ENCODE peak calls at places on chromosomes 5 and 9, in five cellular contexts. Y is CD4-positive, CD25-positive, alpha-beta regulatory T cell; N is fibroblast of lung; V is cardiac muscle cell; D is upper lobe of right lung. O is an unnamed sample.

GRCh38 chr5:81428866-81429265 is 34.9 kb upstream of the ACOT12 start:
- DNase-seq in Y (no peak), N (no peak), V (no peak), D (no peak), O (no peak)

GRCh38 chr9:26893030-26893676 is 551 bp upstream of the CAAP1 start:
- DNase-seq in Y (no peak), N (no peak), V (no peak), D (no peak), O (no peak)

GRCh38 chr9:130341839-130342713 is 76.5 kb downstream of the HMCN2 start:
- DNase-seq in Y (no peak), N (no peak), V (no peak), D (no peak), O (no peak)

GRCh38 chr9:29866556-29866955 is 2293.3 kb upstream of the C9orf72 start:
- DNase-seq in Y (no peak), N (no peak), V (peak; percentile 1), D (no peak), O (no peak)

GRCh38 chr5:93092349-93093105 is 488.5 kb downstream of the NR2F1-AS1 start:
- DNase-seq in Y (no peak), N (peak; percentile 74), V (no peak), D (no peak), O (no peak)

GRCh38 chr5:10681605-10682428 is 79.2 kb downstream of the DAP start:
- DNase-seq in Y (no peak), N (no peak), V (no peak), D (no peak), O (no peak)

GRCh38 chr9:115999498-115999897 is 154.1 kb upstream of the PAPPA start:
- DNase-seq in Y (no peak), N (peak; percentile 51), V (no peak), D (no peak), O (no peak)

GRCh38 chr5:171323806-171324632 is 15.0 kb downstream of the TLX3 start:
- DNase-seq in Y (no peak), N (no peak), V (no peak), D (peak; percentile 43), O (no peak)

GRCh38 chr5:173933901-173934300 is 45.8 kb downstream of the CPEB4 start:
- DNase-seq in Y (no peak), N (no peak), V (no peak), D (no peak), O (no peak)

GRCh38 chr9:114972510-114972909 is 42.1 kb upstream of the TNFSF8 start:
- DNase-seq in Y (no peak), N (no peak), V (no peak), D (no peak), O (no peak)

GRCh38 chr9:137556069-137556838 is 4.6 kb downstream of the MRPL41 start:
- DNase-seq in Y (no peak), N (peak; percentile 29), V (no peak), D (no peak), O (no peak)

GRCh38 chr9:35690447-35691324 is 961 bp upstream of the TPM2 start:
- DNase-seq in Y (peak; percentile 18), N (peak; percentile 72), V (peak; percentile 84), D (peak; percentile 83), O (peak; percentile 71)

GRCh38 chr5:114988096-114988495 is 181.6 kb downstream of the TRIM36 start:
- DNase-seq in Y (no peak), N (no peak), V (no peak), D (no peak), O (no peak)

GRCh38 chr5:40260351-40260750 is 419.4 kb upstream of the PTGER4 start:
- DNase-seq in Y (no peak), N (peak; percentile 53), V (no peak), D (no peak), O (no peak)

GRCh38 chr5:146007973-146008372 is 71.6 kb downstream of the SH3RF2 start:
- DNase-seq in Y (no peak), N (no peak), V (no peak), D (no peak), O (no peak)

GRCh38 chr5:80231243-80231642 is 24.6 kb downstream of the SERINC5 start:
- DNase-seq in Y (no peak), N (peak; percentile 43), V (no peak), D (no peak), O (no peak)

GRCh38 chr9:114123031-114123977 is 24.2 kb upstream of the KIF12 start:
- DNase-seq in Y (no peak), N (no peak), V (no peak), D (no peak), O (no peak)

GRCh38 chr9:108113579-108113978 is 624.0 kb upstream of the KLF4 start:
- DNase-seq in Y (no peak), N (no peak), V (no peak), D (no peak), O (no peak)

GRCh38 chr9:96620832-96621269 is 1.2 kb upstream of the CDC14B start:
- DNase-seq in Y (no peak), N (no peak), V (peak; percentile 39), D (no peak), O (no peak)

GRCh38 chr9:8648271-8648670 is 848.7 kb upstream of the DMAC1 start:
- DNase-seq in Y (no peak), N (no peak), V (no peak), D (no peak), O (no peak)

GRCh38 chr9:99389087-99390033 is 167.3 kb downstream of the SEC61B start:
- DNase-seq in Y (no peak), N (no peak), V (no peak), D (no peak), O (no peak)

GRCh38 chr5:142435410-142436115 is 110.7 kb upstream of the SPRY4 start:
- DNase-seq in Y (no peak), N (no peak), V (no peak), D (no peak), O (no peak)

GRCh38 chr9:107260437-107261081 is 22.5 kb upstream of the RAD23B start:
- DNase-seq in Y (no peak), N (no peak), V (no peak), D (no peak), O (no peak)

GRCh38 chr5:123087173-123088030 is 1.6 kb upstream of the PRDM6 start:
- DNase-seq in Y (no peak), N (no peak), V (no peak), D (no peak), O (no peak)

DNA sequence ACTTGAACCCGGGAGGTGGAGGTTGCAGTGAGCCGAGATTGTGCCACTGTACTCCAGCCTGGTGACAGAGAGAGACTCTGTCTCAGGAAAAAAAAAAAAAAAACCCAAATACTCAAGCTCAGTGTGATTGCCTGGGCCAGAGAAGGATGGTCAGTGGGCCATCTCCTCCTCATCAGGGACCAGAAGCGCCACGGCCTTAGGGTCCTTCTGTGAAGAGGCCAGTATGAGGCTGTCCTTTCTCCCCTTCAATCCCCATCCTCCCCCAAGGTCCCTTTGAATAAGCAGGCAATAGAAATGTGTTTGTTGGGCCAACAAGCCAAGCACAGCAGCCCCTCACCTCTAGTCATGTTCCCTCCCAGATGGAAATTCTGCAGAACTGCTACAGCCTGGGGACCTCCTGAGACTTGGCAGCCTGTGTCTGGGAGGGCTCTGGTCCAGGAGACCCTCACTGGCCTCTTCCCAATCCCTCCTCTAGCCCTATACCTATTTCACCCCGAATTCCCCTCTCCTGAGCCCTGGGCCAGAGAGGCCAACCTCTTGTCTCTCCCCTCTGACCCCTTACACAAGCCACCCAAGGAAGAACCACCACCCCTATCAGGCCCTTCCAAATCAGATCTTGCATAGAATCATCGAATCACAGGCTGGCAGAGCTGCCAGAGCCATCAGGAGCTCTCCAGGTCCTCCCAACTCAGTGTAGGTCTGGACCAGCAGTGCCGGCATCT is 1.0 kb downstream of the CSF1R start:
- DNase-seq in Y (no peak), N (no peak), V (no peak), D (peak; percentile 32), O (peak; percentile 30)
- H3K27ac ChIP-seq in Y (no peak overlapping the region), N (no peak overlapping the region), V (no peak overlapping the region), D (no peak overlapping the region), O (no peak overlapping the region)

GRCh38 chr9:121328476-121328875 is 41.6 kb downstream of the STOM start:
- DNase-seq in Y (no peak), N (no peak), V (no peak), D (no peak), O (no peak)
- H3K27ac ChIP-seq in Y (no peak overlapping the region), N (no peak overlapping the region), V (no peak overlapping the region), D (peak overlapping the region; percentile 24), O (peak overlapping the region; percentile 90)

DNA sequence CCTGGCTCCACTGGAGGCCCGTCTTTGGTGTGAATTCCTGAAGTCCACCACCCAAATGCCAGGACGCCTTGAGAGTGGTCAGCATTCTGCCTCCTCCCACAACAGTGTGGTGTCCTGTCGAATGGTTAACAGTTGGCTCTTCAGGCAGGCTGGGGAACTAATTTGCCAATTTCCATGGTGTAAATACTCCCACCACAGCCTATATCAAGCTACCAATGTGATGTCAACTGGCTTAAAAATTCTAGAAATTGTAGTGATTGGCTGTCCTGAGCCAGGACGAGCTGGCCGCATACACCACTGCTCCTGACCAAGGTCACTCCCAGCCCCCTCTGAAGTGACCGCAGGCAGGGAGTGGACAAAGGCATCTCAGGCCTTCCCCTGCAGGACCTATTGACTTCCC is 11.1 kb downstream of the UNC5A start:
- DNase-seq in Y (no peak), N (no peak), V (no peak), D (no peak), O (no peak)
- H3K27ac ChIP-seq in Y (no peak overlapping the region), N (no peak overlapping the region), V (no peak overlapping the region), D (no peak overlapping the region), O (no peak overlapping the region)

GRCh38 chr9:125189011-125189360 is 617 bp downstream of the PPP6C start:
- DNase-seq in Y (peak; percentile 17), N (no peak), V (peak; percentile 42), D (peak; percentile 76), O (no peak)
- H3K27ac ChIP-seq in Y (peak overlapping the region; percentile 93), N (peak overlapping the region; percentile 92), V (peak overlapping the region; percentile 98), D (peak overlapping the region; percentile 96), O (peak overlapping the region; percentile 93)

DNA sequence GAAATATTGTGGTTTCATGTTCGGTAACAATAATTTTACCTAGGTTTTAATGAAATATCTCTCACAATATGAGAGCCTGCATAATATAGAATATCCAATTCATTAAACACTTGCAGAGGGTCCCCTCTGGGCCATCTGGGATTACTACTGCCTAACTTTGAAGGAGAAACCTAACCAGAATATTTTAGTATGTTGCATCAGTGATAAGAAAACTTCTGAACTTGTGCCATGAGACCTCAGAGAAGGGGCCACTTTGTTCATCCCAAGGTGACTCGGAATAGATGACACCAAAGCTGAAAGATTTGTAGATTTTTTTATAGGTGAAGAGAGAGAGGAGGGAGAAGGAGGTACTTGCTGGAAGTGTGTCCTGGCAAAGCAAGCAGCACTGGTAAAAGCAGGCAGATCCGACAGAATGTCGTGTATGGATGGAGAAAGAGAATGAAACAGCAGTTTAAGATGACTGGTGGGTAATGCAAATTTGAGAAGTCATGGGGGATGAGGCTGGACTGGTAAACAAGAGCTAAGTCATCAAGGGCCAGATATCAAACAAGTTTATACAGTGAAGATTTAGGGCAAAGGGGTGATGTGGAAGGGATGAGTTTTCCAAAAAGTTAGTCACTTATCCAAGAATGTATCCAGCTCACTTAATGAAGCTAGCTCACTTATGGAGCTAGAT is 372.3 kb downstream of the ADGRV1 start:
- DNase-seq in Y (no peak), N (no peak), V (no peak), D (no peak), O (no peak)
- H3K27ac ChIP-seq in Y (no peak overlapping the region), N (no peak overlapping the region), V (peak overlapping the region; percentile 49), D (no peak overlapping the region), O (no peak overlapping the region)